ENCODE peak calls at places on chromosomes 16 and 17, in nine cellular contexts. P is CD4-positive, alpha-beta memory T cell; V is tibial artery; C is heart left ventricle; D is small intestine; S is PC-3; X is colonic mucosa; I is sigmoid colon; H is substantia nigra. J is an unnamed sample.

GRCh38 chr16:56675685-56676210 is 6.1 kb downstream of the MT1H start:
- DNase-seq in P (peak; percentile 47), V (no peak), C (no peak), D (peak; percentile 35), S (no peak), X (no peak), I (no peak), H (no peak), J (no peak)

GRCh38 chr16:1288813-1289479 is 20.5 kb upstream of the UBE2I start:
- DNase-seq in P (no peak), V (no peak), C (no peak), D (no peak), S (no peak), X (no peak), I (peak; percentile 53), H (no peak), J (no peak)

GRCh38 chr16:73196670-73197069 is 148.7 kb upstream of the ZFHX3 start:
- DNase-seq in P (peak; percentile 13), V (peak; percentile 77), C (peak; percentile 71), D (peak; percentile 62), S (peak; percentile 68), X (peak; percentile 80), I (peak; percentile 84), H (peak; percentile 52), J (no peak)

GRCh38 chr17:19409509-19409908 is 1.5 kb upstream of the RNF112 start:
- DNase-seq in P (no peak), V (no peak), C (no peak), D (no peak), S (peak; percentile 43), X (no peak), I (no peak), H (no peak), J (peak; percentile 60)

GRCh38 chr17:57557363-57557762 is 187.7 kb downstream of the CCDC182 start:
- DNase-seq in P (no peak), V (no peak), C (no peak), D (no peak), S (peak; percentile 11), X (no peak), I (no peak), H (no peak), J (no peak)

GRCh38 chr16:46914556-46915201 is 30.5 kb downstream of the GPT2 start:
- DNase-seq in P (no peak), V (no peak), C (no peak), D (no peak), S (no peak), X (no peak), I (no peak), H (no peak), J (no peak)

GRCh38 chr17:28828294-28829040 is 14.1 kb downstream of the FAM222B start:
- DNase-seq in P (no peak), V (no peak), C (no peak), D (no peak), S (no peak), X (no peak), I (peak; percentile 28), H (no peak), J (no peak)

GRCh38 chr16:56797861-56798260 is 67.1 kb upstream of the SLC12A3 start:
- DNase-seq in P (no peak), V (no peak), C (no peak), D (no peak), S (no peak), X (no peak), I (no peak), H (no peak), J (no peak)

GRCh38 chr17:44898768-44899073 is 524 bp downstream of the EFTUD2 start:
- DNase-seq in P (no peak), V (no peak), C (no peak), D (no peak), S (peak; percentile 63), X (peak; percentile 46), I (no peak), H (no peak), J (no peak)

GRCh38 chr17:34519286-34519685 is 60.1 kb upstream of the TMEM132E start:
- DNase-seq in P (no peak), V (no peak), C (no peak), D (no peak), S (no peak), X (no peak), I (no peak), H (peak; percentile 1), J (no peak)

GRCh38 chr16:15708096-15708495 is 58.1 kb downstream of the NDE1 start:
- DNase-seq in P (no peak), V (no peak), C (no peak), D (no peak), S (no peak), X (peak; percentile 20), I (no peak), H (no peak), J (no peak)

GRCh38 chr17:44914148-44914547 is 1.2 kb downstream of the GFAP start:
- DNase-seq in P (no peak), V (no peak), C (no peak), D (no peak), S (no peak), X (no peak), I (peak; percentile 50), H (no peak), J (no peak)

GRCh38 chr17:1109606-1110523 is 69.9 kb downstream of the ABR start:
- DNase-seq in P (no peak), V (no peak), C (peak; percentile 71), D (peak; percentile 98), S (peak; percentile 60), X (peak; percentile 92), I (no peak), H (no peak), J (no peak)

GRCh38 chr17:60717814-60718213 is 40.2 kb downstream of the BCAS3 start:
- DNase-seq in P (no peak), V (no peak), C (no peak), D (no peak), S (no peak), X (no peak), I (no peak), H (no peak), J (no peak)

GRCh38 chr17:60716766-60717165 is 39.1 kb downstream of the BCAS3 start:
- DNase-seq in P (no peak), V (no peak), C (no peak), D (no peak), S (no peak), X (no peak), I (no peak), H (no peak), J (no peak)

GRCh38 chr17:60713619-60714018 is 36.0 kb downstream of the BCAS3 start:
- DNase-seq in P (no peak), V (no peak), C (no peak), D (no peak), S (no peak), X (no peak), I (no peak), H (no peak), J (no peak)

DNA sequence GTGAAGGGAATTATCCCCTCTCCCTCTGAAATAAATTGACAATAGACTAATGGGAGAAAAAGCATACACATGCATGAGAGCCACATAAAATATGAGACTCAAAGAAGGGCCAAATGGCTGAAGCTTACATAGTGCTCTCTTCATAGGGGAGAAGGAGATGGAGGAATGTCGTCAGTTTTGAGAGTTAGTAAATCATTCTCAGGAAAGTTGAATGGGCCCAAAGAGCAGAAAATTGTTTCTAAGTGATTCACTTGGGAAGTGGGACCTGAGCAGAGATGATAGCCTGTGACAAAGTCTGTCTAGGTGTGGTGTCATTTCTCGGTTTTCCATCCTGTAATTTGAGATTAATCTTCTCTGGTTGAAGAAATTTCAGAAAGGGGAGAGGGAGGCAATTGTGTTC is 35.0 kb downstream of the BCAS3 start:
- DNase-seq in P (no peak), V (no peak), C (no peak), D (no peak), S (no peak), X (no peak), I (no peak), H (no peak), J (no peak)
- H3K27ac ChIP-seq in P (no peak overlapping the region), V (no peak overlapping the region), C (no peak overlapping the region), D (no peak overlapping the region), S (no peak overlapping the region), X (no peak overlapping the region), I (no peak overlapping the region), H (no peak overlapping the region), J (no peak overlapping the region)

DNA sequence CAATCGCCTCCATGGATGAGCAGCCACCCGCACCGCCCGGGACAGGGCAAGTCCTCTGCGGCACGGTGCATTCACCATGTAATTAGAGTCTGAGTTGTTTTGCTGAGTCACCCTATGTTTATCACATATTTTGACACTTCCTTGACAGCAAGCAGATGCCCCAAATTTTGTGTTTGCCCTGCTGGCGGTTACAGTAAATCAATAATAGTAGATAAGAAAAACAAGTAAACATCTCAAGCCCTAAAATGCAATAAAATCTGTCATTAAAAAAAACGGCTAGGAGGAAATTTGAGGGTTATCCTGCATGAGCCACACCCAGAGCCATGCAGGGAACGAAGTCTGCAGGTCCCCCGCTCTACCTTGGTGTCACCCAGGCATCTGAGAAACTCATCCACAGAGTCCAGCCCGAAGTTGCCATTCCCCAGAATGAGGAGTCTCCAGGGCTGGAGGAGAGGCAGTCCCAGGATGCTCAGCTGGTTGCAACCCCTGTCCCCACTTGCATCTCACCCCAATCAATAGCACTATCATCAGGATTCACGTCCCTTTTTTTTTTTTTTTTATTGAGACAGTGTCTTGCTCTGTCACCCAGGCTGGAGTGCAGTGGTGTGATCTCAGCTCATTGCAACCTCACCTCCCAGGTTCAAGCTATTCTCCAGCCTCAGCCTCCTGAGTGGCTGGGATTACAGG is 16.5 kb upstream of the ST6GALNAC1 start:
- DNase-seq in P (peak; percentile 53), V (peak; percentile 13), C (peak; percentile 33), D (peak; percentile 88), S (peak; percentile 50), X (peak; percentile 77), I (peak; percentile 61), H (no peak), J (no peak)
- H3K27ac ChIP-seq in P (peak overlapping the region; percentile 35), V (no peak overlapping the region), C (no peak overlapping the region), D (peak overlapping the region; percentile 72), S (no peak overlapping the region), X (peak overlapping the region; percentile 85), I (no peak overlapping the region), H (no peak overlapping the region), J (peak overlapping the region; percentile 54)

DNA sequence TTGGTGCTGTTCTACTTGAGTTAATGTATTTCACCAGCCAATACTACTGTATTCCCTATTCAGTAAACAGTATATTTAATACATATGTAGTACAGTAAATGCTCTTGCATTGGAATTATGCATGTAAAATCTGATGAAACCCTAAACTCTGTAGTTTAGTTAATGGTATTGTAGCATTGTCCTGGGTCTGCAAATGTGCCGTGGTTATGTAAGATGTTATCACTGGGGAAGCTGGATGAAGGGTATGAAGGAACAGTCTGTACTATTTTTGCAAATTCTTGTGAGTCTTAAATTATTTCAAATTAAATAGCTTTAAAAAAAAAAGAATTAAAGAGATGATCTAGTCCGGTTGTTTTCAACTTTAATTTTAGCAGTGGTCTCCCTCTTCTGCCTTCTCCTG is 199.3 kb upstream of the CACNG5 start:
- DNase-seq in P (no peak), V (no peak), C (no peak), D (no peak), S (no peak), X (no peak), I (no peak), H (no peak), J (no peak)
- H3K27ac ChIP-seq in P (no peak overlapping the region), V (no peak overlapping the region), C (no peak overlapping the region), D (no peak overlapping the region), S (no peak overlapping the region), X (no peak overlapping the region), I (no peak overlapping the region), H (no peak overlapping the region), J (no peak overlapping the region)

DNA sequence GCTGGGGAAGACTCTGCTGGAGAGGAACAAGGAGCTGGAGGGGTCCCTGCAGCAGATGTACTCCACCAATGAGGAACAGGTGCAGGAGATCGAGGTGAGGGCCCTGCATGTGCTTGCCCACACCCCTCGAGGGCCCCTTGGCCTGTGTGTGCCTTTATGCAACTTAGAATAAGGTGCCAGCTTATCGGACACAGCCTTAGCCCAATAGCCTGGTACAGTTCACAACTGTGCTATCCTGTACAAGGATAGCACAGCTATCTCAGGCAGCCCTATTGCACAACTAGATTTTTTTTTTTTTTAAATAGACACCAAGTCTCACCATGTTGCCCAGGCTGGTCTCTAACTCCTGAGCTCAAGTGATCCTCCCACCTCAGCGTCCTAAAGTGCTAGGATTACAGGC is 12.1 kb downstream of the CDR2L start:
- DNase-seq in P (no peak), V (no peak), C (no peak), D (no peak), S (no peak), X (no peak), I (no peak), H (no peak), J (no peak)
- H3K27ac ChIP-seq in P (no peak overlapping the region), V (no peak overlapping the region), C (no peak overlapping the region), D (no peak overlapping the region), S (no peak overlapping the region), X (no peak overlapping the region), I (no peak overlapping the region), H (no peak overlapping the region), J (no peak overlapping the region)

J was measured in epithelial cell of prostate.